ENCODE peak calls at places on chromosome 15, in nine cellular contexts. H is SK-N-SH; K is gastrocnemius medialis; Z is CD4-positive, alpha-beta T cell; X is endothelial cell of umbilical vein; L is fibroblast of lung; P is H9; N is K562; Y is uterus. A is an unnamed sample.

GRCh38 chr15:62287066-62287857 is 122.2 kb upstream of the C2CD4B start:
- DNase-seq in H (no peak), K (no peak), Z (no peak), X (no peak), L (no peak), P (no peak), N (no peak), Y (no peak), A (no peak)

GRCh38 chr15:84112025-84112424 is 123.5 kb upstream of the GOLGA6L4 start:
- DNase-seq in H (no peak), K (no peak), Z (no peak), X (no peak), L (peak), P (no peak), N (peak), Y (no peak), A (no peak)

GRCh38 chr15:48555244-48555804 is 90.2 kb downstream of the FBN1 start:
- DNase-seq in H (no peak), K (no peak), Z (no peak), X (peak), L (peak), P (no peak), N (peak), Y (no peak), A (no peak)

GRCh38 chr15:58549013-58549779 is 117.4 kb downstream of the LIPC start:
- DNase-seq in H (peak), K (no peak), Z (no peak), X (no peak), L (no peak), P (no peak), N (no peak), Y (no peak), A (no peak)

GRCh38 chr15:101570238-101570637 is 80.7 kb upstream of the PCSK6 start:
- DNase-seq in H (no peak), K (no peak), Z (no peak), X (no peak), L (no peak), P (no peak), N (no peak), Y (no peak), A (no peak)

GRCh38 chr15:67087507-67088172 is 22.2 kb downstream of the SMAD3 start:
- DNase-seq in H (no peak), K (no peak), Z (no peak), X (no peak), L (no peak), P (no peak), N (no peak), Y (no peak), A (no peak)

GRCh38 chr15:92902020-92902419 is 1.9 kb downstream of the CHD2 start:
- DNase-seq in H (no peak), K (no peak), Z (no peak), X (no peak), L (no peak), P (no peak), N (no peak), Y (no peak), A (no peak)

GRCh38 chr15:61141497-61142125 is 87.5 kb downstream of the RORA start:
- DNase-seq in H (no peak), K (no peak), Z (no peak), X (no peak), L (no peak), P (peak), N (no peak), Y (no peak), A (no peak)

GRCh38 chr15:37142371-37142770 is 42.0 kb upstream of the MEIS2 start:
- DNase-seq in H (no peak), K (no peak), Z (no peak), X (no peak), L (peak), P (no peak), N (no peak), Y (no peak), A (no peak)

GRCh38 chr15:65217526-65218482 is 6.5 kb upstream of the CILP start:
- DNase-seq in H (no peak), K (no peak), Z (no peak), X (no peak), L (no peak), P (no peak), N (peak), Y (no peak), A (no peak)

GRCh38 chr15:42491540-42492225 is 742 bp upstream of the ZNF106 start:
- DNase-seq in H (no peak), K (no peak), Z (no peak), X (no peak), L (peak), P (no peak), N (peak), Y (no peak), A (no peak)

GRCh38 chr15:42490743-42491539 is at the start of gene ZNF106:
- DNase-seq in H (peak), K (peak), Z (peak), X (peak), L (peak), P (peak), N (peak), Y (peak), A (no peak)

GRCh38 chr15:42495361-42496212 is at the start of gene SNAP23:
- DNase-seq in H (peak), K (peak), Z (peak), X (peak), L (peak), P (peak), N (peak), Y (peak), A (peak)

GRCh38 chr15:42494998-42495360 is 455 bp upstream of the SNAP23 start:
- DNase-seq in H (peak), K (peak), Z (peak), X (peak), L (peak), P (no peak), N (peak), Y (peak), A (peak)

GRCh38 chr15:42493694-42494093 is 1.7 kb upstream of the SNAP23 start:
- DNase-seq in H (no peak), K (no peak), Z (no peak), X (no peak), L (no peak), P (no peak), N (no peak), Y (no peak), A (no peak)
- H3K27ac ChIP-seq in H (no peak), K (peak), Z (no peak), X (peak), L (peak), P (no peak), N (peak), Y (peak), A (peak)

GRCh38 chr15:90222538-90222937 is 11.2 kb downstream of the CIB1 start:
- DNase-seq in H (no peak), K (no peak), Z (no peak), X (no peak), L (no peak), P (no peak), N (no peak), Y (no peak), A (no peak)

GRCh38 chr15:90219421-90220141 is 14.2 kb downstream of the CIB1 start:
- DNase-seq in H (peak), K (no peak), Z (peak), X (peak), L (no peak), P (peak), N (peak), Y (no peak), A (no peak)

GRCh38 chr15:90223441-90224165 is 10.1 kb downstream of the CIB1 start:
- DNase-seq in H (no peak), K (no peak), Z (no peak), X (no peak), L (no peak), P (no peak), N (no peak), Y (no peak), A (no peak)

GRCh38 chr15:90217671-90218394 is 15.9 kb downstream of the CIB1 start:
- DNase-seq in H (no peak), K (no peak), Z (no peak), X (no peak), L (no peak), P (no peak), N (no peak), Y (no peak), A (no peak)

DNA sequence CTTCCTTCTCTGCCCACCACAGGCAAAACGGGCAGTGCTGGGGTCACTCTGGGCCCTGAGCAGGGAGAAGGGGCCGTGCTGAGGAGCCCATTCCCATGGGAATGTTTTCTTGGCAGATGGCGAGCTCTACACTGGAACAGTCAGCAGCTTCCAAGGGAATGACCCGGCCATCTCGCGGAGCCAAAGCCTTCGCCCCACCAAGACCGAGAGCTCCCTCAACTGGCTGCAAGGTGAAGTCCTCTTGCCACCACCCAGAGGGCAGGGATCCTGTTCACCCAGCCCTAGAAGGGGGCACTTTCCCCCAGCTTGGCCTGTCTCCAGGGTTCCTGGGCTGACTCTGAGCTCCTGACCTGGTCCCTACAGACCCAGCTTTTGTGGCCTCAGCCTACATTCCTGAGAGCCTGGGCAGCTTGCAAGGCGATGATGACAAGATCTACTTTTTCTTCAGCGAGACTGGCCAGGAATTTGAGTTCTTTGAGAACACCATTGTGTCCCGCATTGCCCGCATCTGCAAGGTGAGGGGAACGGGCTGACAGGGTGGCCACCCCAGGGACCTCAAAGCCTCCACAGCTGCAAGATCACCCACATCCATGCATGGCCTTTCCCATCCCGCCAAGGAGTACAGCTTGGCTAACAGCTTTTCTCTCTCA is 12.4 kb downstream of the CIB1 start:
- DNase-seq in H (peak), K (peak), Z (no peak), X (peak), L (peak), P (peak), N (peak), Y (peak), A (peak)
- H3K27ac ChIP-seq in H (peak), K (peak), Z (no peak), X (no peak), L (no peak), P (no peak), N (no peak), Y (no peak), A (peak)

GRCh38 chr15:55234800-55235104 is 38.0 kb upstream of the RSL24D1 start:
- DNase-seq in H (no peak), K (no peak), Z (no peak), X (no peak), L (no peak), P (no peak), N (no peak), Y (no peak), A (no peak)
- H3K27ac ChIP-seq in H (no peak), K (no peak), Z (no peak), X (no peak), L (no peak), P (no peak), N (no peak), Y (no peak), A (no peak)

DNA sequence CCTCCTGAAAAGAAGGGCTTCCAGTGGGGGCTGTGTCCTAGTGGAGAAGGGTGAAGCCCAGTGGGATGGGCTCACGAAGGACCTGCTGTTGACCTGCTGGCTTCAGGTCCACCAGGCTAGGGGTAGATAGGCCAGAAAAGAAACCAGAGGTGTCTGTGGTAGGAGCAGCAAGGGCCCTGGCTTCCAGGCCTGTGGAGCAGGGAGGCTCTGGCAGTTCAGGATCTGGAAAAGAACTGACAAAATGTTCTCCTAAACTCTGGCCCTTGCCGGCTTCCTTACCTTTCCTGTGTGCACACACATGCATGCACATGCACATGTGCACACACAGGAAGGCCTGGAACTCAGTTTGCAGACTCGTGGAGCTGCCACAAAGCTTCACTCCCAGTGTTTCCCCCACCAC is 49.7 kb downstream of the ABHD2 start:
- DNase-seq in H (no peak), K (no peak), Z (no peak), X (no peak), L (no peak), P (no peak), N (no peak), Y (no peak), A (no peak)
- H3K27ac ChIP-seq in H (no peak), K (peak), Z (no peak), X (no peak), L (peak), P (no peak), N (no peak), Y (peak), A (peak)

DNA sequence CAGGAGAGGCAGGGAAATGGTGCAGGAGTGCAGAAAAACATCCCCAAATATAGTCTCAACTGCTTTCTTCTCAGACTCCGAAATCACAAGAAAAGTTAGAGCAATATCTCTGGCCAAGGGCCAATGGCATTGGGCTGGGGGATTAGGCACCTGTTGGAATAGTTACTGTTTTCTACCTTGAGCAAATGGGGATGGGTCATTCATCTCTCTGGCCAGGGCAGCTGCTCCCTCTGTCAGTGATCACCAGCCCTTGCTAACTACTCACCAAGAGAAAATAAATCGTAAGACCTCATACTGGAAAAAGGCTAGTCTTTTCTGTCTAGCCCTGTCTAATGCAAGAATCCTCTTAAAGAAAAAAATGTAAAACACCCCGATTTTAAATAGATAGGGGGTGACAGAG is 10.9 kb downstream of the CERS3 start:
- DNase-seq in H (no peak), K (peak), Z (no peak), X (no peak), L (no peak), P (no peak), N (no peak), Y (no peak), A (no peak)
- H3K27ac ChIP-seq in H (no peak), K (peak), Z (no peak), X (no peak), L (no peak), P (no peak), N (no peak), Y (no peak), A (no peak)

DNA sequence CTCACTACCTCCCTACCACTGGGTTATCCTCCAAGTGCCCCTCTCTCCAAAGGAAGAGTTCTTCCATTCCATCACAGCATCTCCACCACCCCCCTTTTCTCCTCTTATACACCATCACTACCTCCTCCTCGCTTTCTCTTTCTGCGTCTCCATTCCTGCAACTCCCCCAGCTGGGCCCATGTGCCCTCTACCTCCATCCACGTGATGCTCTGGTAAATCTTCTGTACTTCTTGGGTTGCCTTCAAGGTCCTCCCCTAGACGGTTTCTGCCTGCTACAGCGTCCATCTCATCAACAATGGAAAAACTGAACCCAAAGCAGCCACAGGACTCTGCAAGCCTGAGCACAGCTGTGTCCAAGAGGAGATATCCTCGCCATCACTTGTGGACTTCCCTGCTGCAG is 129.5 kb upstream of the SLCO3A1 start:
- DNase-seq in H (no peak), K (no peak), Z (no peak), X (no peak), L (no peak), P (no peak), N (no peak), Y (no peak), A (no peak)
- H3K27ac ChIP-seq in H (no peak), K (no peak), Z (no peak), X (no peak), L (no peak), P (no peak), N (no peak), Y (no peak), A (no peak)

GRCh38 chr15:70750203-70750869 is 13.0 kb downstream of the UACA start:
- DNase-seq in H (no peak), K (no peak), Z (no peak), X (no peak), L (no peak), P (no peak), N (no peak), Y (no peak), A (no peak)

GRCh38 chr15:70742928-70743327 is 20.4 kb downstream of the UACA start:
- DNase-seq in H (no peak), K (peak), Z (no peak), X (no peak), L (peak), P (no peak), N (no peak), Y (no peak), A (no peak)

GRCh38 chr15:70752142-70752754 is 11.1 kb downstream of the UACA start:
- DNase-seq in H (no peak), K (peak), Z (no peak), X (no peak), L (no peak), P (no peak), N (no peak), Y (peak), A (no peak)

GRCh38 chr15:70753101-70753829 is 10.1 kb downstream of the UACA start:
- DNase-seq in H (no peak), K (no peak), Z (no peak), X (no peak), L (no peak), P (no peak), N (no peak), Y (no peak), A (no peak)

GRCh38 chr15:70748281-70748747 is 15.0 kb downstream of the UACA start:
- DNase-seq in H (peak), K (peak), Z (no peak), X (no peak), L (peak), P (no peak), N (no peak), Y (peak), A (no peak)
- H3K27ac ChIP-seq in H (peak), K (peak), Z (no peak), X (no peak), L (no peak), P (no peak), N (no peak), Y (peak), A (no peak)

DNA sequence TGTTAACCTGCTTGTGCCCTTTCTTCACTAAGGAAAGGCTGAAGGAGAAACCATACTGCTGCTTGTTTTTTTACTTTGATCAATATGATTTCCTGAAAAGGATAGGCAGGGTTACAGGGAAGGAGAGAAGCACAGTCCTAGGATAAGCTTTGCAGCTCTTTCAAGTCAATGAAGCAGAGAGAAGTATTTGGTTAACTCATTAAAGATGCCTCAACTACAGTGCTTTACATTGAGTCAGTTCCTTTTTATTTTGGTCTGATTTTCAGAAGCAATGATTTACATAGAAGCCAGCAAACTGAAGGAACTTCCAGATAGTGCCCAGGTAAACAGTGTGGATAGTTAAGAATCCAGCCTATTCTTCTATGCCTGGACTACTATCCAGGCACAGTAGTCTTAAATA is 64.8 kb downstream of the ARIH1 start:
- DNase-seq in H (no peak), K (no peak), Z (no peak), X (no peak), L (no peak), P (no peak), N (no peak), Y (no peak), A (no peak)
- H3K27ac ChIP-seq in H (no peak), K (no peak), Z (no peak), X (no peak), L (no peak), P (no peak), N (no peak), Y (no peak), A (no peak)